ENCODE peak calls at places on chromosomes 13 and 19, in four cellular contexts. One of them, this sample, is unnamed.

GRCh38 chr13:87677334-87678234 is 6.4 kb downstream of the SLITRK5 start:
- DNase-seq in lower leg skin: peak
- DNase-seq in tibial nerve: no peak
- DNase-seq in HepG2: peak
- DNase-seq in this sample: no peak

GRCh38 chr19:1122972-1123363 is 19.2 kb downstream of the GPX4 start:
- DNase-seq in lower leg skin: peak
- DNase-seq in tibial nerve: no peak
- DNase-seq in HepG2: peak
- DNase-seq in this sample: peak

GRCh38 chr13:91534996-91535395 is 136.6 kb downstream of the GPC5 start:
- DNase-seq in lower leg skin: no peak
- DNase-seq in tibial nerve: no peak
- DNase-seq in HepG2: no peak
- DNase-seq in this sample: no peak

GRCh38 chr13:93298741-93299140 is 72.1 kb downstream of the GPC6 start:
- DNase-seq in lower leg skin: no peak
- DNase-seq in tibial nerve: no peak
- DNase-seq in HepG2: no peak
- DNase-seq in this sample: no peak

GRCh38 chr19:18932216-18932841 is 8.7 kb downstream of the HOMER3 start:
- DNase-seq in lower leg skin: peak
- DNase-seq in tibial nerve: peak
- DNase-seq in HepG2: no peak
- DNase-seq in this sample: peak

GRCh38 chr13:20942938-20943518 is 40.5 kb upstream of the XPO4 start:
- DNase-seq in lower leg skin: no peak
- DNase-seq in tibial nerve: no peak
- DNase-seq in HepG2: no peak
- DNase-seq in this sample: no peak

GRCh38 chr13:75359266-75359665 is 122.7 kb downstream of the TBC1D4 start:
- DNase-seq in lower leg skin: no peak
- DNase-seq in tibial nerve: no peak
- DNase-seq in HepG2: no peak
- DNase-seq in this sample: no peak

GRCh38 chr19:54959840-54960239 is 6.3 kb upstream of the NLRP2 start:
- DNase-seq in lower leg skin: no peak
- DNase-seq in tibial nerve: no peak
- DNase-seq in HepG2: no peak
- DNase-seq in this sample: no peak

GRCh38 chr19:13149628-13150186 is 468 bp downstream of the STX10 start:
- DNase-seq in lower leg skin: peak
- DNase-seq in tibial nerve: no peak
- DNase-seq in HepG2: peak
- DNase-seq in this sample: peak

GRCh38 chr19:13151605-13152355 is 1.6 kb downstream of the IER2 start:
- DNase-seq in lower leg skin: peak
- DNase-seq in tibial nerve: peak
- DNase-seq in HepG2: peak
- DNase-seq in this sample: peak

GRCh38 chr19:13150919-13151604 is 851 bp downstream of the IER2 start:
- DNase-seq in lower leg skin: peak
- DNase-seq in tibial nerve: peak
- DNase-seq in HepG2: no peak
- DNase-seq in this sample: peak

GRCh38 chr19:13152356-13152853 is 2.2 kb downstream of the IER2 start:
- DNase-seq in lower leg skin: no peak
- DNase-seq in tibial nerve: peak
- DNase-seq in HepG2: no peak
- DNase-seq in this sample: no peak

GRCh38 chr19:13150187-13150918 is at the start of the genes IER2 and STX10:
- DNase-seq in lower leg skin: peak
- DNase-seq in tibial nerve: peak
- DNase-seq in HepG2: peak
- DNase-seq in this sample: peak
- TF ChIP-seq POLR2A in lower leg skin: no peak
- TF ChIP-seq POLR2A in tibial nerve: peak
- TF ChIP-seq POLR2A in HepG2: peak
- TF ChIP-seq POLR2A in this sample: peak

GRCh38 chr19:40397568-40397906 is 7.6 kb upstream of the HIPK4 start:
- DNase-seq in lower leg skin: no peak
- DNase-seq in tibial nerve: no peak
- DNase-seq in HepG2: no peak
- DNase-seq in this sample: peak

GRCh38 chr19:40398417-40399056 is 8.6 kb upstream of the HIPK4 start:
- DNase-seq in lower leg skin: peak
- DNase-seq in tibial nerve: no peak
- DNase-seq in HepG2: no peak
- DNase-seq in this sample: peak

GRCh38 chr19:40400521-40400920 is 10.5 kb upstream of the HIPK4 start:
- DNase-seq in lower leg skin: no peak
- DNase-seq in tibial nerve: no peak
- DNase-seq in HepG2: no peak
- DNase-seq in this sample: no peak

GRCh38 chr19:40407714-40408600 is 5.2 kb downstream of the PRX start:
- DNase-seq in lower leg skin: no peak
- DNase-seq in tibial nerve: no peak
- DNase-seq in HepG2: no peak
- DNase-seq in this sample: peak

DNA sequence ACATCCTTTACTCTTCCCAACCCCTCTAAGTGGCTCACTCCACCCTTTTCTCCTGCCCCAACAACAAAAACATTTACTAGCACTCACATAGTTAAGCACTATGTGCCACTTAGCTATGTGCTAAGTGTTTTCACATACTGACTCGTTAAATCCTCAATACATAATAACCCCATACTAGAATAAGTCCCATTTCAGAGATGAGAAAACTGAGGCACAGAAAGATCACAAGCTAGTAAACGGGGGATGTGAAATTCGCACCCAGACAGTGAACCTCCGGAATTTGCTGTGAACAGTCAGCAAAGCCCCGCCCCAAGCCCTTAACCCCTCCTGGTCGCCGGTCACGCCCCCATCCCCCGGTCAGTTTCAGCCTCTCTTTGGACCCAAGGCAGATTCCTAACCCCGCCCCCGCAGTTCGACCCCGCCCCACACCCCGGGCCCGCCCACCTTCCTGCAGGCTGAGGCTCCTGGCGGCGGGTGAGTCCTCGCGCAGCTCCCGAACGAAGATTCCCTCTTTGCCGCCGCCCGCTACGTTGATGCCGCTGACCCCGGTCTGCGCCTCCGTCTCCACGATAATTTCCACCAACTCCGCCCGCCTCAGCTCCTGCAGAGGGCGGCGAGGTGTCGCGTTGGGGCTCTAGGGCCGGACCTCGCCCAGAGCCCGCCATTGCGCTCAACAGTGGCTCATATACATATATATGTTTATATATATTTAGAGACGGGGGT is 9.8 kb downstream of the PRX start:
- DNase-seq in lower leg skin: peak
- DNase-seq in tibial nerve: peak
- DNase-seq in HepG2: peak
- DNase-seq in this sample: peak
- TF ChIP-seq CTCF in lower leg skin: no peak
- TF ChIP-seq CTCF in tibial nerve: no peak
- TF ChIP-seq CTCF in HepG2: peak
- TF ChIP-seq CTCF in this sample: no peak

DNA sequence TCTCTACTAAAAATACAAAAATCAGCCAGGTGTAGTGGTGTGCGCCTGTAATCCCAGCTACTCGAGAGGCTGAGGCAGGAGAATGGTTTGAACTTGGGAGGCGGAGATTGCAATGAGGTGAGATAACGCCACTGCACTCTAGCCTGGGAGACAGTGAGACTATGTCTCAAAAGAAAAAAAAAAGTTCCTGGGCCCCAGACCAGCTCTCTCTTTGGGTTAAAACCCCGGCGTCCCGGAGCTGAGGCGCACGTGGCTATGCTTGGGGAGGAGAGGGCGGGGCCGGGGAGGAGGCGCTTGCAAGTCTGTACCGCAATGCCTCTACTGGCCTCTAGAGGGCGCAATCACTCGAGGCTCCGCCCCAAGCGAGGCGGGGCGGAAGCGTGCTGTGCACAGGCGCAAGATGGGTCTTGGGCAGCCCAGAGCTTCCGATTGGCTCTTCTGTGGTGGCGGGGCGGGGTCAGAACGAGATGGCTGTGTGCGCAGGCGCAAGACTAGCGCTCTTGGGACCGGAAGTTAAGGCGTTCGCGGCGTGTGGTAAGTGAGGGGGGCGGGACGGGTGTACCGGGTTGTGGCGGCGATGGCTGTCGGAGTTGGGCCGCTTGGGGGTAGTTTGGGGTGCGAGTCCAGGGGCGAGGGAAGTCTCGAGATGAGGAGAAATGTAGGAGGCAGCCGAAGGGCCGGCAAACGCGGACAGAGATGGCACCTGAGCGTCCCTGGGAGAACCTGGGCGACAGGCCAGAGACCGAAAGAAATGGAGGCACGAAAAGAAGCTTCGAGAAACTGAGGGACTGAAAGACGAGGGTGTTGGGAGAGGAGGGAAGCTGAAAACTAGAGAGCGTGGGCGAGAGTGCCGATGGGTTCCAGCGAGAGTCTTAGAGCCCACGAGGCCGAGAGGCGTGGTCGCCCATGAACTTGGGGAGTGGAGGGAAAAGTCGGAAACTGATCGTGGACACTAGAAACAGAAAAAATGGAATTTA is at the start of gene DHX34:
- DNase-seq in lower leg skin: peak
- DNase-seq in tibial nerve: peak
- DNase-seq in HepG2: peak
- DNase-seq in this sample: peak
- TF ChIP-seq POLR2A in lower leg skin: no peak
- TF ChIP-seq POLR2A in tibial nerve: peak
- TF ChIP-seq POLR2A in HepG2: peak
- TF ChIP-seq POLR2A in this sample: peak

DNA sequence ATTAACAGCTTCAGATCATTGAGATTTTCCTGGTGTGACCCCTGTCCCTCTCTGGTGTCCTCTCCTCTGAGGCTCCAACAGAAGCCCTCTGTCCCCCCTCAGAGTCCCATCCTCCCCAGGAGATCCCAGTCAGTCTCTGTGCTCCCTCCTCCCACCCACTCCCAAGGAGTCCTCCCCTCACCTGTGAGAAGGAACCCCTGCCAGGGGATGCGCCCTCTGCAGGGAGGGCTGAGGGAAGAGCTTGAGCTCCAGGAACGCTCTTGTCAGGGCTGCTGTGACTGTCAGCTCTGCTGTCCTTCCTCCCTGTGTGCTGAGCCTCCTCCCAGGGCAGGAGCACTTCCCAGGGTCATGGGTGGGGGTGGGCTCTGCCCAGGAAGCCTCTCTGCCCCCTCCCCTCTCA is 33.2 kb downstream of the CEACAM8 start:
- DNase-seq in lower leg skin: no peak
- DNase-seq in tibial nerve: no peak
- DNase-seq in HepG2: no peak
- DNase-seq in this sample: no peak
- TF ChIP-seq CTCF in lower leg skin: no peak
- TF ChIP-seq CTCF in tibial nerve: no peak
- TF ChIP-seq CTCF in HepG2: peak
- TF ChIP-seq CTCF in this sample: no peak

This sample was measured in ovary.